ENCODE peak calls at places on chromosome 21, in four cellular contexts. S, O, Q and J are unnamed samples.
A peak's percentile ranks its signal among the peaks of the same experiment; 100 is the strongest.

GRCh38 chr21:33136898-33137502 is 67.1 kb downstream of the OLIG1 start:
- DNase-seq in S (no peak), O (no peak), Q (no peak), J (no peak)

GRCh38 chr21:14877581-14878228 is 187.1 kb downstream of the NRIP1 start:
- DNase-seq in Q (no peak), O (no peak), S (no peak), J (peak; percentile 76)

GRCh38 chr21:42819861-42820512 is 59.4 kb downstream of the WDR4 start:
- DNase-seq in S (no peak), O (no peak), Q (no peak), J (no peak)

GRCh38 chr21:15285567-15285966 is 220.8 kb upstream of the NRIP1 start:
- DNase-seq in S (no peak), Q (no peak), O (no peak), J (no peak)

GRCh38 chr21:37742532-37742931 is 173.7 kb downstream of the KCNJ6 start:
- DNase-seq in O (no peak), S (no peak), Q (no peak), J (no peak)

GRCh38 chr21:42461185-42461520 is 34.9 kb downstream of the RSPH1 start:
- DNase-seq in O (no peak), Q (no peak), S (no peak), J (no peak)

GRCh38 chr21:33444499-33444898 is 35.3 kb downstream of the TMEM50B start:
- DNase-seq in Q (no peak), O (no peak), S (no peak), J (no peak)

GRCh38 chr21:34880401-34880800 is 168.7 kb downstream of the RUNX1 start:
- DNase-seq in O (no peak), S (no peak), Q (no peak), J (no peak)

GRCh38 chr21:35150562-35151226 is 101.6 kb upstream of the RUNX1 start:
- DNase-seq in O (no peak), Q (no peak), S (no peak), J (no peak)

GRCh38 chr21:38768385-38769071 is 37.2 kb upstream of the ETS2 start:
- DNase-seq in Q (peak; percentile 90), O (no peak), S (peak; percentile 47), J (no peak)

GRCh38 chr21:20971296-20971921 is 26.8 kb upstream of the NCAM2 start:
- DNase-seq in Q (peak; percentile 31), O (peak; percentile 49), S (peak; percentile 3), J (peak; percentile 1)

GRCh38 chr21:21366277-21366676 is 368.1 kb downstream of the NCAM2 start:
- DNase-seq in Q (no peak), S (no peak), O (no peak), J (no peak)

GRCh38 chr21:21860888-21861287 is 862.7 kb downstream of the NCAM2 start:
- DNase-seq in Q (no peak), S (no peak), O (no peak), J (no peak)

GRCh38 chr21:36125513-36126121 is 9.3 kb upstream of the CBR3 start:
- DNase-seq in O (peak; percentile 53), S (no peak), Q (no peak), J (no peak)

GRCh38 chr21:25722631-25723030 is 12.1 kb downstream of the ATP5PF start:
- DNase-seq in O (no peak), S (no peak), Q (no peak), J (no peak)

GRCh38 chr21:42088148-42088547 is 17.0 kb downstream of the UMODL1 start:
- DNase-seq in Q (no peak), O (no peak), S (no peak), J (no peak)

GRCh38 chr21:37079211-37079824 is 6.3 kb downstream of the TTC3 start:
- DNase-seq in S (no peak), O (no peak), Q (no peak), J (no peak)

GRCh38 chr21:39637971-39638628 is 25.4 kb downstream of the B3GALT5 start:
- DNase-seq in O (no peak), Q (no peak), S (no peak), J (no peak)

GRCh38 chr21:33196956-33197374 is 32.8 kb upstream of the IFNAR2 start:
- DNase-seq in Q (no peak), O (peak; percentile 91), S (peak; percentile 25), J (no peak)

GRCh38 chr21:33259995-33260394 is 6.2 kb upstream of the IL10RB start:
- DNase-seq in Q (no peak), S (no peak), O (no peak), J (no peak)

GRCh38 chr21:17829472-17829871 is 10.3 kb upstream of the C21orf91 start:
- DNase-seq in Q (peak; percentile 44), S (no peak), O (no peak), J (no peak)

GRCh38 chr21:28445081-28445830 is 547.4 kb downstream of the LTN1 start:
- DNase-seq in O (no peak), Q (peak; percentile 80), S (no peak), J (no peak)

GRCh38 chr21:37932936-37933335 is 16.7 kb upstream of the KCNJ6 start:
- DNase-seq in S (no peak), O (no peak), Q (no peak), J (no peak)

GRCh38 chr21:21084179-21084578 is 86.0 kb downstream of the NCAM2 start:
- DNase-seq in S (no peak), Q (peak; percentile 59), O (no peak), J (no peak)

GRCh38 chr21:20822559-20823133 is 175.6 kb upstream of the NCAM2 start:
- DNase-seq in Q (no peak), O (peak; percentile 62), S (no peak), J (no peak)

GRCh38 chr21:42711667-42712066 is 58.2 kb downstream of the PDE9A start:
- DNase-seq in Q (no peak), O (peak; percentile 69), S (no peak), J (no peak)

GRCh38 chr21:33123396-33124120 is 53.6 kb downstream of the OLIG1 start:
- DNase-seq in O (no peak), S (no peak), Q (no peak), J (no peak)

GRCh38 chr21:39004776-39005605 is 178.3 kb downstream of the PSMG1 start:
- DNase-seq in Q (no peak), S (no peak), O (no peak), J (no peak)

GRCh38 chr21:37149411-37149810 is 76.4 kb downstream of the TTC3 start:
- DNase-seq in S (no peak), O (no peak), Q (peak; percentile 65), J (no peak)

GRCh38 chr21:36847189-36847588 is 119.3 kb downstream of the HLCS start:
- DNase-seq in O (no peak), S (peak; percentile 48), Q (peak; percentile 47), J (peak; percentile 43)

GRCh38 chr21:37207441-37208009 is 59.6 kb downstream of the VPS26C start:
- DNase-seq in O (no peak), Q (no peak), S (no peak), J (no peak)

GRCh38 chr21:15066231-15066577 is 1.4 kb upstream of the NRIP1 start:
- DNase-seq in S (no peak), Q (no peak), O (no peak), J (no peak)

GRCh38 chr21:28899220-28899619 is 93.5 kb downstream of the LTN1 start:
- DNase-seq in O (no peak), S (no peak), Q (no peak), J (no peak)

GRCh38 chr21:42678118-42678430 is 24.7 kb downstream of the PDE9A start:
- DNase-seq in S (no peak), O (no peak), Q (no peak), J (no peak)

DNA sequence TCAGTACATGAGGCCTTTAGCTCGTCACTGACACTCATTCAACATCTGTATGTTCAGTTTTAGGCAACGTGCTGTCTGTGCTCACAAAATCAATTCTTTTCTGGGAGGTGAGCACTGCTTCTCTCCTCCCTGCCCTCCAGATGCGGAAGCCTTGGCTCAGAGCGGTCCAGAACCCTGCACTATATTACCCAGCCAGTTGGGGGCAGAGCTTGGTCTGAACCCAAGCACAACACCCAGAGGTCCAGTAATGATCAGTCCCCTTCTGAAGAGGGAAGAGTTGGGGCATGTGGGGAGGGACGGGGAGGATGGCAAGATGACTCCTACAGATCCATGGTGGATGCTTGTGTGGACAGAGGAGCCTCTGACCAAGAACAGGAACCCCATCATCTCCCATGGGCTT is 5.6 kb upstream of the DSCAM start:
- DNase-seq in Q (no peak), O (no peak), S (no peak), J (no peak)
- TF ChIP-seq CTCF in Q (no peak), O (peak; percentile 24), S (no peak), J (no peak)

GRCh38 chr21:27400045-27400444 is 433.2 kb upstream of the ADAMTS5 start:
- DNase-seq in O (no peak), S (no peak), Q (no peak), J (no peak)
- H3K4me3 ChIP-seq in O (no peak overlapping the region), S (no peak overlapping the region), Q (no peak overlapping the region), J (no peak overlapping the region)

GRCh38 chr21:40842197-40842552 is 4.8 kb downstream of the DSCAM start:
- DNase-seq in S (no peak), Q (no peak), O (no peak), J (no peak)

GRCh38 chr21:40839551-40839950 is 7.4 kb downstream of the DSCAM start:
- DNase-seq in Q (no peak), S (no peak), O (no peak), J (no peak)

GRCh38 chr21:40840441-40840840 is 6.5 kb downstream of the DSCAM start:
- DNase-seq in O (no peak), Q (no peak), S (no peak), J (no peak)

GRCh38 chr21:40844935-40845334 is 2.0 kb downstream of the DSCAM start:
- DNase-seq in Q (no peak), S (no peak), O (no peak), J (no peak)

GRCh38 chr21:40841524-40842196 is 5.3 kb downstream of the DSCAM start:
- DNase-seq in S (no peak), Q (no peak), O (peak; percentile 85), J (no peak)
- TF ChIP-seq CTCF in S (no peak), Q (peak; percentile 79), O (peak; percentile 65), J (peak; percentile 59)

GRCh38 chr21:45471229-45472052 is 66.5 kb downstream of the COL18A1 start:
- DNase-seq in Q (peak; percentile 77), O (no peak), S (peak; percentile 73), J (peak; percentile 42)
- H3K4me3 ChIP-seq in Q (peak overlapping the region; percentile 33), O (no peak overlapping the region), S (peak overlapping the region; percentile 14), J (no peak overlapping the region)